ENCODE peak calls at places on chromosomes 4 and X, in nine cellular contexts. L, Q, I, Z, U, W, X, D and O are unnamed samples.

GRCh38 chr4:72031868-72032619 is at the start of gene NPFFR2:
- DNase-seq in L (peak), Q (no peak), I (no peak), Z (no peak), U (no peak), W (peak), X (no peak), D (peak), O (peak)

GRCh38 chrX:140817943-140818342 is 108.4 kb downstream of the LINC00632 start:
- DNase-seq in L (peak), Q (no peak), I (peak), Z (peak), U (no peak), W (no peak), X (no peak), D (no peak), O (no peak)

GRCh38 chr4:145034727-145035211 is 63.2 kb downstream of the ANAPC10 start:
- DNase-seq in L (peak), Q (no peak), I (no peak), Z (peak), U (no peak), W (no peak), X (no peak), D (no peak), O (no peak)

GRCh38 chr4:5462896-5463295 is 245.5 kb downstream of the EVC2 start:
- DNase-seq in L (no peak), Q (no peak), I (no peak), Z (no peak), U (no peak), W (no peak), X (no peak), D (no peak), O (no peak)

GRCh38 chrX:119481218-119481875 is 13.1 kb downstream of the SLC25A5 start:
- DNase-seq in L (no peak), Q (no peak), I (no peak), Z (no peak), U (no peak), W (no peak), X (no peak), D (no peak), O (no peak)

GRCh38 chr4:74100531-74100930 is 1.5 kb upstream of the CXCL2 start:
- DNase-seq in L (no peak), Q (no peak), I (no peak), Z (no peak), U (no peak), W (no peak), X (no peak), D (no peak), O (no peak)

GRCh38 chr4:136713140-136713539 is 819.2 kb downstream of the PCDH18 start:
- DNase-seq in L (peak), Q (no peak), I (no peak), Z (peak), U (no peak), W (no peak), X (no peak), D (no peak), O (no peak)

GRCh38 chr4:148793221-148793620 is 351.0 kb upstream of the NR3C2 start:
- DNase-seq in L (no peak), Q (no peak), I (no peak), Z (no peak), U (no peak), W (no peak), X (no peak), D (no peak), O (no peak)

GRCh38 chr4:1792832-1793495 is at the start of gene FGFR3:
- DNase-seq in L (peak), Q (no peak), I (peak), Z (no peak), U (peak), W (peak), X (peak), D (no peak), O (peak)

GRCh38 chr4:37835031-37835430 is 8.5 kb downstream of the PGM2 start:
- DNase-seq in L (no peak), Q (no peak), I (no peak), Z (no peak), U (no peak), W (no peak), X (no peak), D (no peak), O (no peak)

GRCh38 chrX:49308604-49309269 is 5.3 kb downstream of the GAGE10 start:
- DNase-seq in L (peak), Q (no peak), I (no peak), Z (no peak), U (no peak), W (no peak), X (no peak), D (no peak), O (no peak)

GRCh38 chr4:154720618-154721267 is 23.1 kb upstream of the LRAT start:
- DNase-seq in L (no peak), Q (no peak), I (no peak), Z (no peak), U (no peak), W (no peak), X (no peak), D (no peak), O (no peak)

GRCh38 chr4:55973650-55974049 is 24.9 kb downstream of the CEP135 start:
- DNase-seq in L (no peak), Q (no peak), I (no peak), Z (no peak), U (no peak), W (no peak), X (no peak), D (no peak), O (no peak)

GRCh38 chr4:7194251-7195137 is 2.2 kb downstream of the SORCS2 start:
- DNase-seq in L (peak), Q (no peak), I (peak), Z (no peak), U (no peak), W (peak), X (peak), D (no peak), O (peak)

GRCh38 chr4:67332627-67333026 is 212.7 kb downstream of the CENPC start:
- DNase-seq in L (peak), Q (no peak), I (no peak), Z (no peak), U (no peak), W (peak), X (no peak), D (no peak), O (no peak)

GRCh38 chrX:136767104-136767941 is 13.4 kb downstream of the ARHGEF6 start:
- DNase-seq in L (peak), Q (no peak), I (peak), Z (no peak), U (peak), W (peak), X (peak), D (peak), O (peak)

GRCh38 chr4:917466-917865 is 14.7 kb downstream of the GAK start:
- DNase-seq in L (no peak), Q (no peak), I (no peak), Z (no peak), U (no peak), W (no peak), X (no peak), D (no peak), O (no peak)

GRCh38 chrX:47484885-47485284 is 1.9 kb upstream of the ZNF41 start:
- DNase-seq in L (no peak), Q (no peak), I (no peak), Z (no peak), U (no peak), W (no peak), X (no peak), D (no peak), O (no peak)

GRCh38 chrX:149916745-149917392 is 12.5 kb upstream of the HSFX4 start:
- DNase-seq in L (no peak), Q (no peak), I (no peak), Z (no peak), U (no peak), W (no peak), X (no peak), D (no peak), O (no peak)

GRCh38 chrX:74160816-74161215 is 143.2 kb upstream of the ZCCHC13 start:
- DNase-seq in L (no peak), Q (no peak), I (no peak), Z (no peak), U (no peak), W (no peak), X (no peak), D (no peak), O (no peak)